ENCODE peak calls at places on chromosomes 5 and 9, in ten cellular contexts. I is gastrocnemius medialis; Q is DMS153; Z is stimulated activated CD4-positive, alpha-beta T cell treated with anti-CD3 and anti-CD28 coated beads, Interleukin-4, amount 100 ng/mL, for 4 hours; J is skeletal muscle cell; H is SW480; L is activated CD4-positive, CD25-positive, alpha-beta regulatory T cell; W is endothelial cell; O is neural crest cell; F is stimulated activated naive CD8-positive, alpha-beta T cell treated with anti-CD3 and anti-CD28 coated beads, Interleukin-15, amount 100 ng/mL, for 72 hours. U is an unnamed sample.

GRCh38 chr5:59766394-59766793 is 127.1 kb downstream of the PDE4D start:
- DNase-seq in I (no peak), Q (peak), Z (no peak), J (no peak), H (no peak), L (no peak), W (no peak), O (no peak), F (no peak), U (no peak)

GRCh38 chr9:135342206-135343130 is 137.1 kb upstream of the PPP1R26 start:
- DNase-seq in I (no peak), Q (no peak), Z (no peak), J (no peak), H (no peak), L (no peak), W (no peak), O (no peak), F (no peak), U (no peak)

GRCh38 chr5:78648359-78649219 is at the start of gene LHFPL2:
- DNase-seq in I (peak), Q (peak), Z (peak), J (no peak), H (peak), L (no peak), W (peak), O (peak), F (peak), U (no peak)

GRCh38 chr5:66560371-66560770 is 35.8 kb upstream of the MAST4 start:
- DNase-seq in I (no peak), Q (no peak), Z (no peak), J (no peak), H (no peak), L (no peak), W (no peak), O (no peak), F (no peak), U (no peak)

GRCh38 chr9:125878241-125878640 is 131.1 kb downstream of the PBX3 start:
- DNase-seq in I (no peak), Q (no peak), Z (no peak), J (no peak), H (no peak), L (no peak), W (no peak), O (no peak), F (no peak), U (no peak)

GRCh38 chr9:95413793-95414192 is 96.3 kb upstream of the FANCC start:
- DNase-seq in I (no peak), Q (no peak), Z (no peak), J (no peak), H (no peak), L (no peak), W (no peak), O (no peak), F (no peak), U (no peak)

GRCh38 chr5:21236896-21237830 is 1249.2 kb upstream of the CDH18 start:
- DNase-seq in I (no peak), Q (peak), Z (no peak), J (peak), H (no peak), L (no peak), W (no peak), O (no peak), F (no peak), U (peak)

GRCh38 chr9:100216178-100216787 is 117.2 kb downstream of the INVS start:
- DNase-seq in I (peak), Q (no peak), Z (peak), J (no peak), H (peak), L (peak), W (peak), O (peak), F (peak), U (peak)

GRCh38 chr9:126228779-126229444 is 97.7 kb upstream of the MVB12B start:
- DNase-seq in I (peak), Q (peak), Z (peak), J (peak), H (peak), L (peak), W (peak), O (peak), F (peak), U (peak)

GRCh38 chr5:109962882-109963603 is 273.3 kb downstream of the MAN2A1 start:
- DNase-seq in I (no peak), Q (no peak), Z (no peak), J (no peak), H (no peak), L (no peak), W (no peak), O (no peak), F (no peak), U (no peak)

GRCh38 chr5:53373420-53374188 is 106.8 kb upstream of the FST start:
- DNase-seq in I (no peak), Q (peak), Z (no peak), J (no peak), H (no peak), L (no peak), W (no peak), O (no peak), F (no peak), U (no peak)

GRCh38 chr5:98096155-98096554 is 677.3 kb upstream of the RGMB start:
- DNase-seq in I (no peak), Q (no peak), Z (no peak), J (peak), H (no peak), L (no peak), W (no peak), O (no peak), F (no peak), U (no peak)

GRCh38 chr9:130111805-130112204 is 58.1 kb downstream of the GPR107 start:
- DNase-seq in I (no peak), Q (peak), Z (no peak), J (no peak), H (no peak), L (no peak), W (no peak), O (no peak), F (no peak), U (no peak)

GRCh38 chr9:34114436-34114835 is 12.1 kb downstream of the DCAF12 start:
- DNase-seq in I (no peak), Q (no peak), Z (no peak), J (no peak), H (no peak), L (no peak), W (no peak), O (no peak), F (no peak), U (no peak)

GRCh38 chr9:130640681-130641080 is 23.7 kb upstream of the PRDM12 start:
- DNase-seq in I (no peak), Q (no peak), Z (no peak), J (no peak), H (no peak), L (no peak), W (no peak), O (no peak), F (no peak), U (no peak)

GRCh38 chr9:127968046-127968445 is 12.7 kb downstream of the EEIG1 start:
- DNase-seq in I (peak), Q (no peak), Z (peak), J (no peak), H (peak), L (no peak), W (no peak), O (no peak), F (no peak), U (no peak)

GRCh38 chr9:89363921-89364663 is 45.8 kb downstream of the SECISBP2 start:
- DNase-seq in I (peak), Q (no peak), Z (no peak), J (no peak), H (no peak), L (no peak), W (no peak), O (no peak), F (no peak), U (no peak)

GRCh38 chr5:78537821-78538220 is 110.8 kb downstream of the LHFPL2 start:
- DNase-seq in I (no peak), Q (no peak), Z (no peak), J (peak), H (peak), L (no peak), W (no peak), O (no peak), F (no peak), U (no peak)

GRCh38 chr9:88593537-88594185 is 58.7 kb downstream of the NXNL2 start:
- DNase-seq in I (no peak), Q (peak), Z (peak), J (no peak), H (peak), L (peak), W (peak), O (peak), F (peak), U (peak)

GRCh38 chr9:23820731-23821399 is 5.2 kb downstream of the ELAVL2 start:
- DNase-seq in I (no peak), Q (no peak), Z (no peak), J (no peak), H (peak), L (no peak), W (peak), O (peak), F (no peak), U (no peak)